ENCODE peak calls at places on chromosomes 1 and 21, in six cellular contexts. W is H9, Q is nephron progenitor cell, A is H1, E is AG09319, I is NB4. U is an unnamed sample.
A peak's percentile ranks its signal among the peaks of the same experiment; 100 is the strongest.

GRCh38 chr1:198153103-198153502 is 3.7 kb upstream of the NEK7 start:
- DNase-seq in W (no peak), Q (no peak), A (no peak), E (no peak), I (peak; percentile 20), U (no peak)

GRCh38 chr1:2208309-2209239 is 14.0 kb upstream of the FAAP20 start:
- DNase-seq in W (no peak), Q (peak; percentile 11), A (no peak), E (peak; percentile 79), I (no peak), U (no peak)

GRCh38 chr1:109497449-109498160 is 3.7 kb downstream of the CYB561D1 start:
- DNase-seq in W (no peak), Q (no peak), A (no peak), E (no peak), I (peak; percentile 59), U (no peak)

GRCh38 chr1:182927693-182928433 is 25.1 kb downstream of the SHCBP1L start:
- DNase-seq in W (no peak), Q (no peak), A (no peak), E (no peak), I (peak; percentile 9), U (no peak)

GRCh38 chr1:216523449-216524190 is 100.4 kb upstream of the USH2A start:
- DNase-seq in W (no peak), Q (no peak), A (no peak), E (peak; percentile 44), I (no peak), U (no peak)

GRCh38 chr1:28370220-28371010 is 875 bp downstream of the PHACTR4 start:
- DNase-seq in W (no peak), Q (no peak), A (no peak), E (no peak), I (peak; percentile 62), U (no peak)

GRCh38 chr1:88061106-88061829 is 622.8 kb upstream of the PKN2 start:
- DNase-seq in W (peak; percentile 67), Q (peak; percentile 35), A (no peak), E (peak; percentile 10), I (peak; percentile 39), U (peak; percentile 33)

GRCh38 chr1:115428676-115429075 is 90.6 kb upstream of the NGF start:
- DNase-seq in W (no peak), Q (no peak), A (no peak), E (no peak), I (no peak), U (no peak)

GRCh38 chr1:243420968-243421675 is 165.3 kb downstream of the SDCCAG8 start:
- DNase-seq in W (no peak), Q (no peak), A (no peak), E (no peak), I (no peak), U (no peak)

GRCh38 chr1:10598088-10598712 is 123.5 kb downstream of the PEX14 start:
- DNase-seq in W (no peak), Q (no peak), A (peak; percentile 36), E (no peak), I (peak; percentile 14), U (no peak)

GRCh38 chr1:181016563-181016962 is 6.1 kb downstream of the STX6 start:
- DNase-seq in W (no peak), Q (no peak), A (no peak), E (no peak), I (no peak), U (no peak)

DNA sequence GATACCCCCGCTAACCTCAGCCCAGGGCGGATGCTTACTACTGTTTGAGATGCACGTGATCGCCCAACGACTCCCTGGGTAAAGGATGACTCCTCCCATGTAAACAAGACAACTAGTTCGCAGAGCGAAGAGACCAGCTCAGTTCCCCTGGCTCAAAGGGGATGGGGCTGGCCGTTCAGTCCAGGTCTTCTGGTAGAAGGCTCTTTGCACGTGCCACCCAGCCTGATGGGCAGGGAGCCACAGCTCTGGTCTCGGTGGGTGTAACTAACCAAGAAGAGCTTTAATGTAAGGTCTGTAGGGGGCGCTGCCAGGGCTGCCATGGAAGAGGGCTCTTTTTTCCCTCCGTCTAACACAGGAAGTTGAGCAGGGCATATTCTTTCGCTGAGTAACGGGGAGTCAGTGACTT is 49.4 kb upstream of the PARP1 start:
- DNase-seq in W (peak; percentile 82), Q (no peak), A (peak; percentile 79), E (no peak), I (peak; percentile 48), U (no peak)
- TF ChIP-seq CTCF in W (peak; percentile 85), Q (no peak), A (peak; percentile 58), E (no peak), I (peak; percentile 4), U (peak; percentile 29)

GRCh38 chr1:168097921-168098528 is 38.7 kb downstream of the GPR161 start:
- DNase-seq in W (no peak), Q (no peak), A (no peak), E (no peak), I (no peak), U (no peak)
- TF ChIP-seq CTCF in W (no peak), Q (no peak), A (no peak), E (no peak), I (no peak), U (no peak)

GRCh38 chr1:235855811-235856429 is 10.8 kb downstream of the LYST start:
- DNase-seq in W (no peak), Q (no peak), A (no peak), E (no peak), I (no peak), U (no peak)
- TF ChIP-seq CTCF in W (no peak), Q (no peak), A (no peak), E (no peak), I (no peak), U (no peak)

DNA sequence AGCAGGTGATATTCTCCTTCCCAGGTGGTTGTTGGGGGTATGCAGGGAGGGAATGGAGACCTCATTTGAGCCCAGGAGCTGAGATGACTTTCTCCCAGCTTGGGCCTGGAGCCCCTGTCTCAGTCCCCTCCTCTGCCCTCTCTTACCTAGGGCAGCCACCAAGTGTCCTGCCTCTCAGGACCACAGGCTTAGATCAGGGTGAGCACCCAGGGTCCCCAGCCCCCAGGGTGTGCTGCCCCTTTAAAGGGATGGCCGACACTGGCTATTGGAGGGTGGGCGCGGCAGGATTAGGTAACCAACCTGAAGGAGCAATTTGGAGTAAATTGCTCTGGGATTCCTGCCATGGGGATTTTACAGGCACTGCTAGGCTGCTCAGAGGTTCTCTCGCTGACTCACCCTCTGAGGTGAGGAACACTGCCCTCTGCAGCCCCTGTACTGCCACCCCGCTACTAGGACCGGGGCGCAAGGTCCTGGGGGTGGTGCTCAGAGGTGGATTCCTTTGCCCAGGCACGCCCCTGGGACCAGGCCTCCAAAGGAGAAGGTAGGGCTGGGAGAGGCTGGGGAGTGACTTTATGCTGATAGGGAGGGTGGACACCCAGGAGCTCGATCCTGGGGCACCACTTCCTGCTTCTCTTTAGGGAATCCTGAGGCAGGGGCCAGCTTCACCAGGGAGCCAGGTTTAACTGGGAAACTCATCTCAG is 1.5 kb downstream of the RPS6KA1 start:
- DNase-seq in W (peak; percentile 94), Q (peak; percentile 37), A (peak; percentile 81), E (no peak), I (peak; percentile 60), U (peak; percentile 54)
- TF ChIP-seq CTCF in W (peak; percentile 68), Q (no peak), A (peak; percentile 66), E (no peak), I (peak; percentile 24), U (peak; percentile 32)

GRCh38 chr1:155326020-155326526 is 5.4 kb downstream of the RUSC1 start:
- DNase-seq in W (no peak), Q (no peak), A (no peak), E (no peak), I (peak; percentile 21), U (no peak)

GRCh38 chr1:155324041-155324716 is 3.5 kb downstream of the RUSC1 start:
- DNase-seq in W (peak; percentile 95), Q (peak; percentile 90), A (peak; percentile 93), E (peak; percentile 90), I (peak; percentile 97), U (peak; percentile 75)

GRCh38 chr1:155323729-155324040 is 3.0 kb downstream of the RUSC1 start:
- DNase-seq in W (peak; percentile 89), Q (peak; percentile 83), A (peak; percentile 93), E (peak; percentile 79), I (peak; percentile 91), U (peak; percentile 48)

GRCh38 chr1:155325596-155325893 is 4.9 kb downstream of the RUSC1 start:
- DNase-seq in W (no peak), Q (no peak), A (no peak), E (no peak), I (no peak), U (no peak)

GRCh38 chr1:155324717-155325595 is 4.3 kb downstream of the RUSC1 start:
- DNase-seq in W (peak; percentile 89), Q (peak; percentile 72), A (peak; percentile 91), E (no peak), I (peak; percentile 54), U (no peak)
- TF ChIP-seq CTCF in W (peak; percentile 76), Q (peak; percentile 40), A (peak; percentile 60), E (peak; percentile 50), I (peak; percentile 17), U (peak; percentile 28)

GRCh38 chr21:28018213-28018612 is 974.5 kb downstream of the LTN1 start:
- DNase-seq in W (no peak), Q (no peak), A (no peak), E (no peak), I (no peak), U (no peak)

GRCh38 chr21:28016571-28016970 is 976.1 kb downstream of the LTN1 start:
- DNase-seq in W (no peak), Q (no peak), A (no peak), E (no peak), I (no peak), U (no peak)

DNA sequence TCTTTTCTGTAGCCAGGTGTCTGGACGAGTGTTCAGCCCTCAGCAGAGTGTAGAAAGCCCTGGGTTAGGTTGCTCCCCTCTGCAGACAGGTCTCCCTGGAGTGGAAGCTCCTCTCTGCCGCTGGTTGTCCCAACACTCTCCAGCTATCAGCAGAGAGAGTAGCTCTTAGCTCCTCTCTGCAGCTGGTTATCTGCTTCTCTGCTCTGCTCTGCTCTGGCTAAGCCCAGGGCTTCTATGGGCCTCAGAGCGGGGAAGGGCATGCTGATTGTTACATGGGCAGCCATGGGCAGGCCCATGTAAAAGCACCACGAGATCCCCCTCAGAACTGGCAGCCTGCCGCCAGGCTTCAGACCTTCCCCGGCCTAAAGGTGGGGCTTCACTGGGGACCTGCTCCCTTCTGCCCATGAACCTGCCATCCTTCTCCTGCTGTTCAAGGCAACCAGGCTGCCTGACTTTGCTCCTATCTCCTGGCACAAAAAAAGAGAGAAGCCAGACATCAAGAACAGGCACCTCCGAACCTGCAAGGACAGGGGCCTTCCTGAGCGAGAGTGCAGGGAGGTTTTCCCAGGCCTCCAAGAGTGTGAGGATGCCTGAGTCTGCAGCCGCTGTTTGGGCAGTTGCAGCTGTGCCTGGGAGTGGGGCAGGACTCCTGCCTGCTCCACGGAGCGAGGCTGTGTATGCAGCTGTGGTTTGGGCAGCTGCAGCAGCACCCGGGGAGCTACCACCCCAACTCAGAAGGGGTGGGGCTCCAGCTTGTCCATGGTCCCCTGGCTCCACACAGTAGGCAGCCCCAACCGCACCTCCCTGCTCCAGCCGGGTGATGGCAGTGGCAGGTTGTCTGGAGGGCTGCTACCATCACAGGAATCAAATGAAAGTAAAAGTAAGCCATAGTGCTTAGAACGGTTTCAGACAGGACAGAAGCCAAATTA is 973.7 kb downstream of the LTN1 start:
- DNase-seq in W (peak; percentile 55), Q (no peak), A (no peak), E (no peak), I (peak; percentile 1), U (no peak)
- TF ChIP-seq CTCF in W (peak; percentile 44), Q (no peak), A (no peak), E (no peak), I (no peak), U (no peak)

DNA sequence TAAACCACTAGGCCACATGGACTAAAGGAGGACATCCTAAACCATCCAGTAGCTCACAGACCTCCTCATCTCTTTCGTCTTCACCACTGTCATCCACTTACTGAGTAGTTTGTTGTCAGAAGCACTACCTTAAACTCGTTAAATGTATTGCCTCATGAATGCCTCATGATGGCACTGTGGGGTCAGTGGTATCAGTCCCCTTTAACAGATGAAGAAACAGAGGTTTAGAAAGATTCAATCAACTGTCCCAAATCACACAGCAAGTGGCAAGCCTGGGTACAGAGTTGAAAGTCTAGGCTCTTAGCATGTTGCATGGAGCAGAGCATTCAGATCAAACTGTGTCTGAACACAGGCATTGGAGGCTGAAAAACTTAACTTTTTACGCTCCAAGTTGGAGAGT is 183.6 kb upstream of the KIAA0040 start:
- DNase-seq in W (peak; percentile 36), Q (no peak), A (no peak), E (no peak), I (peak; percentile 51), U (no peak)
- TF ChIP-seq CTCF in W (peak; percentile 77), Q (no peak), A (peak; percentile 67), E (no peak), I (peak; percentile 36), U (no peak)

U was measured in HFF-Myc.